ENCODE peak calls at places on chromosome 21, in eight cellular contexts. T is cardiac muscle cell, N is T-helper 9 cell, U is heart left ventricle, I is NCI-H748 treated with DMSO at 0.1 percent for 48 hours, C is iris pigment epithelial cell, D is T-helper 17 cell, S is NCI-H1694. O is an unnamed sample.

GRCh38 chr21:31018232-31018631 is 20.0 kb downstream of the KRTAP19-8 start:
- DNase-seq in T (no peak), D (no peak), N (no peak), C (no peak), I (no peak), U (no peak), S (no peak), O (no peak)

GRCh38 chr21:46116846-46117585 is 19.1 kb downstream of the COL6A2 start:
- DNase-seq in D (peak; percentile 2), I (no peak), T (no peak), C (no peak), S (no peak), N (no peak), U (peak; percentile 62), O (no peak)

GRCh38 chr21:18545908-18546307 is 142.3 kb upstream of the TMPRSS15 start:
- DNase-seq in S (no peak), C (peak; percentile 11), T (no peak), I (no peak), D (no peak), U (no peak), N (no peak), O (no peak)

GRCh38 chr21:41659791-41660560 is 106.9 kb downstream of the RIPK4 start:
- DNase-seq in N (no peak), U (no peak), D (no peak), C (peak; percentile 20), I (no peak), T (no peak), S (no peak), O (no peak)

GRCh38 chr21:28333455-28334108 is 659.1 kb downstream of the LTN1 start:
- DNase-seq in I (no peak), S (no peak), N (no peak), U (no peak), D (no peak), T (no peak), C (peak; percentile 88), O (no peak)

GRCh38 chr21:15604424-15604823 is 125.4 kb upstream of the USP25 start:
- DNase-seq in D (no peak), S (no peak), T (peak; percentile 12), I (no peak), C (peak; percentile 85), N (no peak), U (no peak), O (no peak)

GRCh38 chr21:34983680-34984086 is 65.4 kb downstream of the RUNX1 start:
- DNase-seq in T (no peak), S (no peak), N (no peak), C (peak; percentile 81), U (no peak), D (no peak), I (no peak), O (no peak)

GRCh38 chr21:40902993-40903392 is 56.0 kb upstream of the DSCAM start:
- DNase-seq in I (no peak), S (no peak), N (no peak), C (no peak), T (no peak), D (no peak), U (no peak), O (no peak)

GRCh38 chr21:40186036-40186435 is 318.8 kb downstream of the PCP4 start:
- DNase-seq in N (no peak), U (no peak), S (no peak), D (no peak), T (no peak), I (no peak), C (no peak), O (no peak)

GRCh38 chr21:33059319-33059894 is 10.5 kb upstream of the OLIG1 start:
- DNase-seq in S (no peak), I (no peak), T (no peak), N (no peak), C (peak; percentile 20), U (no peak), D (no peak), O (no peak)

GRCh38 chr21:39316062-39316461 is 2.6 kb upstream of the BRWD1 start:
- DNase-seq in D (no peak), C (peak; percentile 11), N (no peak), T (no peak), S (no peak), U (no peak), I (no peak), O (no peak)

GRCh38 chr21:45698493-45698947 is 55.0 kb downstream of the PCBP3 start:
- DNase-seq in N (no peak), S (no peak), U (peak; percentile 69), D (no peak), T (no peak), C (peak; percentile 97), I (no peak), O (peak; percentile 66)

GRCh38 chr21:15054089-15054488 is 10.7 kb downstream of the NRIP1 start:
- DNase-seq in T (no peak), U (no peak), S (no peak), N (no peak), I (no peak), C (no peak), D (no peak), O (no peak)

GRCh38 chr21:41360072-41360821 is 1.6 kb upstream of the MX2 start:
- DNase-seq in U (no peak), S (no peak), C (peak; percentile 12), I (peak; percentile 16), D (no peak), N (no peak), T (peak; percentile 24), O (no peak)

GRCh38 chr21:35578350-35578782 is 482.0 kb downstream of the SETD4 start:
- DNase-seq in D (no peak), T (no peak), N (no peak), U (no peak), I (no peak), C (peak; percentile 83), S (no peak), O (peak; percentile 6)

O was measured in GOT3.